ENCODE peak calls at places on chromosomes 2 and 18, in four cellular contexts. V, T, Q and Z are unnamed samples.
A peak's percentile ranks its signal among the peaks of the same experiment; 100 is the strongest.

GRCh38 chr2:138777996-138778395 is 2.2 kb downstream of the NXPH2 start:
- DNase-seq in V (peak; percentile 66), T (peak; percentile 69), Q (no peak), Z (peak; percentile 80)

GRCh38 chr18:50816767-50817166 is 3.0 kb downstream of the MRO start:
- DNase-seq in V (no peak), T (no peak), Q (no peak), Z (no peak)

GRCh38 chr2:205386109-205386508 is 296.2 kb upstream of the NRP2 start:
- DNase-seq in V (no peak), T (no peak), Q (no peak), Z (no peak)

GRCh38 chr2:217090024-217090473 is 230.2 kb upstream of the TNP1 start:
- DNase-seq in V (no peak), T (no peak), Q (peak; percentile 82), Z (no peak)

GRCh38 chr2:106963156-106963555 is 77.2 kb upstream of the ST6GAL2 start:
- DNase-seq in V (no peak), T (no peak), Q (no peak), Z (no peak)

GRCh38 chr2:68083346-68083745 is 20.5 kb upstream of the C1D start:
- DNase-seq in V (no peak), T (no peak), Q (no peak), Z (no peak)

GRCh38 chr2:54863660-54864059 is 140.2 kb downstream of the EML6 start:
- DNase-seq in V (no peak), T (no peak), Q (no peak), Z (no peak)

GRCh38 chr2:204487447-204488229 is 57.6 kb upstream of the PARD3B start:
- DNase-seq in V (no peak), T (peak; percentile 22), Q (no peak), Z (no peak)

GRCh38 chr2:126661702-126662465 is 5.9 kb downstream of the GYPC start:
- DNase-seq in V (no peak), T (no peak), Q (no peak), Z (no peak)

GRCh38 chr2:63432373-63432772 is 155.9 kb downstream of the WDPCP start:
- DNase-seq in V (no peak), T (no peak), Q (no peak), Z (no peak)

GRCh38 chr18:75244336-75244735 is 33.7 kb downstream of the TSHZ1 start:
- DNase-seq in V (peak; percentile 7), T (peak; percentile 21), Q (no peak), Z (no peak)

GRCh38 chr2:387980-388421 is 100.1 kb upstream of the ALKAL2 start:
- DNase-seq in V (no peak), T (no peak), Q (no peak), Z (no peak)
- H3K4me1 ChIP-seq in V (no peaks in the 10 kb centered on the region), T (no peaks in the 10 kb centered on the region), Q (no peaks in the 10 kb centered on the region), Z (no peaks in the 10 kb centered on the region)

DNA sequence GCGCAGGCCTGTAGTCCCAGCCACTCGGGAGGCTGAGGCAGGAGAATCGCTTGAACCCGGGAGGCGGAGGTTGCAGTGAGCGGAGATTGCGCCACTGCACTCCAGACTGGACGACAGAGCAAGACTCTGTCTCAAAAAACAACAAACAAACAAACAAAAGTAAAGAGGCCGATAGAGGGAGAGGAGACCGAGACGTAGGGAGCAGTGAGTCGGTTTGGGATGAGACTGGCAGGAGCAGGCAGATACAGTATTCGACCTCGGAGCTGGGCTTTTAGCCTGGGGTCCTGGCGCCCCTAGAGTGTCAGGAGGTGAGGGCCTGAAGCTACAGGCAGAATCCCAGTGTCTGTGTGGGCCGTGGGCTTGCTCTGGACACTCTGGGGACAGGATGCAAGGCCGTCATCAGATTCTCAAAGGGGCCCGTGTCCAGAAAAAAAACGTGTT is 51.2 kb downstream of the SLC4A1AP start:
- DNase-seq in V (no peak), T (no peak), Q (no peak), Z (no peak)
- H3K4me3 ChIP-seq in V (peak overlapping the region; percentile 86), T (peak overlapping the region; percentile 61), Q (peak overlapping the region; percentile 55), Z (peak overlapping the region; percentile 55)

GRCh38 chr18:79953921-79954651 is 2.6 kb upstream of the SLC66A2 start:
- DNase-seq in V (no peak), T (no peak), Q (no peak), Z (no peak)
- TF ChIP-seq SUZ12 in V (no peak), T (no peak), Q (no peak), Z (no peak)

GRCh38 chr2:224513991-224514390 is 71.2 kb downstream of the CUL3 start:
- DNase-seq in V (no peak), T (no peak), Q (no peak), Z (no peak)
- H3K4me1 ChIP-seq in V (no peaks in the 10 kb centered on the region), T (peaks cover 5% of the 10 kb centered on the region), Q (peaks cover 12% of the 10 kb centered on the region), Z (no peaks in the 10 kb centered on the region)